ENCODE peak calls at places on chromosomes 5 and 9, in four cellular contexts. I, Y, V and H are unnamed samples.

GRCh38 chr9:92808726-92809451 is 44.3 kb upstream of the BICD2 start:
- DNase-seq in V (peak; percentile 73), Y (peak; percentile 90), I (peak; percentile 53), H (peak; percentile 88)

GRCh38 chr9:4080889-4081548 is 218.8 kb downstream of the GLIS3 start:
- DNase-seq in V (peak; percentile 53), Y (peak; percentile 51), I (no peak), H (peak; percentile 72)

GRCh38 chr5:179870403-179870903 is 11.8 kb upstream of the MRNIP start:
- DNase-seq in Y (peak; percentile 81), V (peak; percentile 52), I (peak; percentile 43), H (peak; percentile 80)

GRCh38 chr5:159106193-159106568 is 6.5 kb upstream of the EBF1 start:
- DNase-seq in V (no peak), Y (no peak), I (no peak), H (no peak)

GRCh38 chr5:27328480-27328879 is 290.1 kb upstream of the CDH9 start:
- DNase-seq in Y (no peak), V (peak; percentile 93), I (no peak), H (no peak)

GRCh38 chr5:117769877-117770276 is 1195.3 kb upstream of the SEMA6A start:
- DNase-seq in Y (no peak), I (no peak), V (no peak), H (no peak)

GRCh38 chr9:121708768-121709488 is 57.5 kb downstream of the DAB2IP start:
- DNase-seq in I (no peak), V (no peak), Y (peak; percentile 67), H (no peak)

GRCh38 chr5:120463991-120464626 is at the start of gene PRR16:
- DNase-seq in V (peak; percentile 73), Y (peak; percentile 68), I (peak; percentile 13), H (peak; percentile 80)

GRCh38 chr5:308672-309271 is 12.7 kb upstream of the AHRR start:
- DNase-seq in V (peak; percentile 19), I (no peak), Y (no peak), H (no peak)

GRCh38 chr5:43313854-43314457 is 744 bp upstream of the HMGCS1 start:
- DNase-seq in I (no peak), Y (peak; percentile 28), V (no peak), H (no peak)

GRCh38 chr5:60927450-60927849 is 17.4 kb downstream of the ERCC8 start:
- DNase-seq in Y (no peak), V (no peak), I (no peak), H (no peak)

GRCh38 chr9:89701221-89701798 is 96.5 kb downstream of the GADD45G start:
- DNase-seq in I (no peak), Y (no peak), V (no peak), H (peak; percentile 49)

GRCh38 chr5:102262688-102263087 is 33.4 kb downstream of the SLCO4C1 start:
- DNase-seq in Y (no peak), V (no peak), I (no peak), H (no peak)
- H2AK5ac ChIP-seq in Y (no peak overlapping the region), V (no peak overlapping the region), I (no peak overlapping the region), H (no peak overlapping the region)

GRCh38 chr5:2253063-2253653 is 370.4 kb upstream of the IRX4 start:
- DNase-seq in Y (no peak), I (no peak), V (no peak), H (no peak)

GRCh38 chr5:2250365-2250950 is 367.7 kb upstream of the IRX4 start:
- DNase-seq in V (no peak), Y (no peak), I (no peak), H (no peak)

GRCh38 chr5:2251298-2251697 is 368.6 kb upstream of the IRX4 start:
- DNase-seq in Y (no peak), V (no peak), I (no peak), H (no peak)

GRCh38 chr5:2251751-2252150 is 369.0 kb upstream of the IRX4 start:
- DNase-seq in Y (no peak), I (no peak), V (no peak), H (no peak)

GRCh38 chr5:2249442-2249841 is 366.7 kb upstream of the IRX4 start:
- DNase-seq in I (no peak), V (no peak), Y (no peak), H (no peak)
- H3K18ac ChIP-seq in I (no peak overlapping the region), V (no peak overlapping the region), Y (no peak overlapping the region), H (no peak overlapping the region)

DNA sequence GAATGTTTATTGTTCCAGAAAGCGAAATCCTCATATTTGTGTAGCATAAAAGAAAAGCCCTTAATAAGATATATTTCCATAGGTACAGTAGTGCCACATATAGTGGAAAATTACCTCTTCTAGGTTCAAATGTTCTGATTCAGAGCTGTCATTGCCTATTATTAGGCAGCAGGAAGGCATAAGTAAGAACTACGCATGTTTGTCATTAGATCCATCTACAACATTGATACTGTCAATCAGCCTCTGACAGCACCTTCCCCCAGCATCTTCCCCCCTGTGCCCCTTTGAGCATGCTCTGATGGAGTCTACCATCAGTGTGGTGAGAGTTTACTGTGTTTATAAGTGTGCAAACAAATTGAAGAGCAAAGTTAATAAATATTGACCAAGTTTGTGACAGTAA is 816.1 kb downstream of the TLE4 start:
- DNase-seq in V (no peak), I (no peak), Y (no peak), H (no peak)
- H4K5ac ChIP-seq in V (no peak overlapping the region), I (no peak overlapping the region), Y (no peak overlapping the region), H (no peak overlapping the region)

GRCh38 chr9:111110805-111111204 is 72.5 kb upstream of the LPAR1 start:
- DNase-seq in V (no peak), I (no peak), Y (no peak), H (peak; percentile 53)

GRCh38 chr9:111113712-111114111 is 75.4 kb upstream of the LPAR1 start:
- DNase-seq in I (no peak), Y (no peak), V (no peak), H (peak; percentile 95)

GRCh38 chr9:111108946-111109345 is 70.7 kb upstream of the LPAR1 start:
- DNase-seq in Y (no peak), I (no peak), V (peak; percentile 90), H (no peak)

GRCh38 chr9:111118256-111118950 is 80.1 kb upstream of the LPAR1 start:
- DNase-seq in I (no peak), Y (no peak), V (peak; percentile 89), H (no peak)

GRCh38 chr9:111114486-111114885 is 76.2 kb upstream of the LPAR1 start:
- DNase-seq in Y (no peak), I (no peak), V (no peak), H (no peak)
- H2AK5ac ChIP-seq in Y (no peak overlapping the region), I (no peak overlapping the region), V (no peak overlapping the region), H (no peak overlapping the region)